ENCODE peak calls at places on chromosomes 4 and X, in four cellular contexts. Q is uterus, R is left colon, C is H9. J is an unnamed sample.

GRCh38 chrX:18353931-18354368 is 538 bp downstream of the SCML2 start:
- DNase-seq in R (no peak), C (peak), Q (peak), J (no peak)

GRCh38 chrX:10902001-10902400 is 209.1 kb upstream of the HCCS start:
- DNase-seq in Q (no peak), C (no peak), R (no peak), J (no peak)

GRCh38 chrX:41137589-41137988 is 52.3 kb downstream of the USP9X start:
- DNase-seq in Q (no peak), R (no peak), C (no peak), J (no peak)

GRCh38 chrX:15751160-15751819 is 13.2 kb downstream of the CA5B start:
- DNase-seq in R (no peak), Q (no peak), C (no peak), J (no peak)

GRCh38 chrX:137194164-137194563 is 160.4 kb upstream of the GPR101 start:
- DNase-seq in Q (no peak), R (no peak), C (peak), J (no peak)

GRCh38 chr4:114879916-114880315 is 233.5 kb downstream of the NDST4 start:
- DNase-seq in C (no peak), R (no peak), Q (no peak), J (no peak)

GRCh38 chr4:146456681-146457080 is 65.1 kb downstream of the SLC10A7 start:
- DNase-seq in R (no peak), C (no peak), Q (no peak), J (no peak)

GRCh38 chr4:110621839-110622751 is 782 bp downstream of the PITX2 start:
- DNase-seq in Q (no peak), C (peak), R (no peak), J (no peak)

GRCh38 chr4:37639551-37640293 is 46.5 kb downstream of the RELL1 start:
- DNase-seq in C (no peak), Q (no peak), R (no peak), J (no peak)

GRCh38 chr4:183098080-183098722 is 856 bp upstream of the WWC2 start:
- DNase-seq in Q (peak), C (no peak), R (peak), J (peak)

GRCh38 chr4:25032126-25032525 is 1.4 kb upstream of the LGI2 start:
- DNase-seq in R (no peak), Q (no peak), C (no peak), J (no peak)

GRCh38 chrX:13051529-13052172 is 7.2 kb upstream of the FAM9C start:
- DNase-seq in R (no peak), C (no peak), Q (no peak), J (no peak)

GRCh38 chr4:150248181-150248580 is 169.9 kb downstream of the DCLK2 start:
- DNase-seq in R (no peak), Q (no peak), C (no peak), J (no peak)

GRCh38 chr4:10063544-10064300 is 42.4 kb upstream of the SLC2A9 start:
- DNase-seq in Q (peak), C (peak), R (peak), J (peak)

GRCh38 chr4:23036921-23037495 is 344.3 kb downstream of the GBA3 start:
- DNase-seq in R (no peak), C (no peak), Q (no peak), J (no peak)

GRCh38 chr4:24559889-24560288 is 24.5 kb downstream of the DHX15 start:
- DNase-seq in C (no peak), Q (no peak), R (no peak), J (no peak)

GRCh38 chrX:11970935-11971334 is 167.3 kb upstream of the FRMPD4 start:
- DNase-seq in Q (no peak), R (no peak), C (no peak), J (no peak)

GRCh38 chr4:101355767-101356702 is 8.7 kb upstream of the PPP3CA start:
- DNase-seq in R (no peak), Q (no peak), C (no peak), J (no peak)

J was measured in sigmoid colon.